ENCODE peak calls at places on chromosomes 5 and 9, in six cellular contexts. C, Z, P, F, N and W are unnamed samples.

GRCh38 chr5:71976449-71976848 is 130.8 kb upstream of the MAP1B start:
- DNase-seq in C (no peak), Z (no peak), P (no peak), F (no peak), N (no peak), W (no peak)

GRCh38 chr5:14071433-14071832 is 71.7 kb upstream of the TRIO start:
- DNase-seq in C (peak; percentile 53), Z (no peak), P (no peak), F (no peak), N (peak; percentile 21), W (no peak)

GRCh38 chr5:75640826-75641225 is 29.6 kb downstream of the ANKDD1B start:
- DNase-seq in C (peak; percentile 49), Z (no peak), P (no peak), F (no peak), N (no peak), W (no peak)

GRCh38 chr5:116583823-116584222 is 9.2 kb upstream of the SEMA6A start:
- DNase-seq in C (no peak), Z (no peak), P (no peak), F (no peak), N (no peak), W (no peak)

GRCh38 chr5:36877667-36878420 is 1.3 kb downstream of the NIPBL start:
- DNase-seq in C (peak; percentile 56), Z (no peak), P (peak; percentile 40), F (no peak), N (no peak), W (no peak)

GRCh38 chr5:98489021-98489420 is 284.4 kb upstream of the RGMB start:
- DNase-seq in C (no peak), Z (no peak), P (no peak), F (no peak), N (no peak), W (peak; percentile 76)

GRCh38 chr5:133341915-133342710 is 270.2 kb downstream of the FSTL4 start:
- DNase-seq in C (no peak), Z (no peak), P (no peak), F (no peak), N (no peak), W (no peak)

GRCh38 chr5:30600892-30601291 is 592.6 kb upstream of the CDH6 start:
- DNase-seq in C (no peak), Z (no peak), P (no peak), F (no peak), N (no peak), W (no peak)

GRCh38 chr5:173973614-173973969 is 15.4 kb upstream of the C5orf47 start:
- DNase-seq in C (peak; percentile 7), Z (no peak), P (no peak), F (no peak), N (no peak), W (no peak)

GRCh38 chr5:66222455-66222854 is 78.4 kb downstream of the SREK1 start:
- DNase-seq in C (peak; percentile 20), Z (no peak), P (no peak), F (no peak), N (no peak), W (no peak)

GRCh38 chr5:181223729-181224389 is 778 bp downstream of the TRIM41 start:
- DNase-seq in C (peak; percentile 49), Z (no peak), P (peak; percentile 60), F (no peak), N (no peak), W (no peak)

GRCh38 chr5:134029156-134029555 is 24.4 kb upstream of the VDAC1 start:
- DNase-seq in C (peak; percentile 96), Z (peak; percentile 98), P (no peak), F (no peak), N (peak; percentile 90), W (no peak)

GRCh38 chr9:8025532-8025931 is 226.0 kb upstream of the DMAC1 start:
- DNase-seq in C (peak; percentile 26), Z (peak; percentile 7), P (no peak), F (no peak), N (peak; percentile 43), W (no peak)

GRCh38 chr9:93079371-93079770 is 16.6 kb upstream of the CARD19 start:
- DNase-seq in C (no peak), Z (no peak), P (no peak), F (no peak), N (no peak), W (no peak)

GRCh38 chr5:175728885-175729828 is 71.3 kb downstream of the HRH2 start:
- DNase-seq in C (no peak), Z (no peak), P (no peak), F (no peak), N (no peak), W (no peak)

GRCh38 chr9:33202018-33202417 is 34.9 kb upstream of the B4GALT1 start:
- DNase-seq in C (no peak), Z (no peak), P (no peak), F (no peak), N (no peak), W (no peak)

GRCh38 chr5:173001229-173001841 is 17.8 kb downstream of the ATP6V0E1 start:
- DNase-seq in C (no peak), Z (no peak), P (no peak), F (no peak), N (no peak), W (no peak)

GRCh38 chr9:108708448-108708847 is 147.3 kb downstream of the ACTL7B start:
- DNase-seq in C (no peak), Z (no peak), P (no peak), F (peak; percentile 80), N (no peak), W (no peak)

GRCh38 chr9:5622019-5622418 is 6.9 kb upstream of the RIC1 start:
- DNase-seq in C (peak; percentile 91), Z (no peak), P (no peak), F (no peak), N (no peak), W (peak; percentile 51)

GRCh38 chr5:170226661-170227060 is 6.1 kb upstream of the C5orf58 start:
- DNase-seq in C (no peak), Z (no peak), P (no peak), F (no peak), N (no peak), W (no peak)

GRCh38 chr5:41661221-41661620 is 150.8 kb upstream of the PLCXD3 start:
- DNase-seq in C (no peak), Z (no peak), P (no peak), F (no peak), N (no peak), W (no peak)

GRCh38 chr5:11062379-11062778 is 301.3 kb upstream of the DAP start:
- DNase-seq in C (peak; percentile 66), Z (peak; percentile 37), P (no peak), F (no peak), N (no peak), W (no peak)

GRCh38 chr9:125074976-125075375 is 68.4 kb downstream of the SCAI start:
- DNase-seq in C (peak; percentile 66), Z (no peak), P (no peak), F (no peak), N (no peak), W (no peak)

GRCh38 chr9:109118802-109119438 is 827 bp downstream of the TMEM245 start:
- DNase-seq in C (peak; percentile 32), Z (no peak), P (peak; percentile 49), F (no peak), N (no peak), W (no peak)

GRCh38 chr5:163509288-163510040 is 4.0 kb downstream of the MAT2B start:
- DNase-seq in C (peak; percentile 51), Z (no peak), P (peak; percentile 52), F (no peak), N (no peak), W (no peak)

GRCh38 chr5:135262364-135262763 is 136.7 kb downstream of the MACROH2A1 start:
- DNase-seq in C (no peak), Z (no peak), P (no peak), F (no peak), N (no peak), W (no peak)

GRCh38 chr9:134991808-134992754 is 74.4 kb upstream of the FCN1 start:
- DNase-seq in C (no peak), Z (no peak), P (no peak), F (peak; percentile 7), N (no peak), W (no peak)

GRCh38 chr5:151684690-151685361 is 1.9 kb downstream of the SPARC start:
- DNase-seq in C (peak; percentile 96), Z (no peak), P (peak; percentile 34), F (no peak), N (peak; percentile 83), W (peak; percentile 94)

GRCh38 chr9:128987800-128988199 is 40.3 kb downstream of the NUP188 start:
- DNase-seq in C (peak; percentile 88), Z (no peak), P (no peak), F (no peak), N (peak; percentile 4), W (no peak)

GRCh38 chr9:20526500-20527319 is 95.6 kb downstream of the MLLT3 start:
- DNase-seq in C (peak; percentile 69), Z (peak; percentile 88), P (no peak), F (no peak), N (no peak), W (no peak)

GRCh38 chr5:39063037-39063436 is 11.2 kb downstream of the RICTOR start:
- DNase-seq in C (peak; percentile 40), Z (no peak), P (no peak), F (no peak), N (no peak), W (no peak)
- TF ChIP-seq CTCF in C (no peak), Z (no peak), P (no peak), F (no peak), N (no peak), W (no peak)

GRCh38 chr9:77011973-77012817 is 7.3 kb upstream of the FOXB2 start:
- DNase-seq in C (no peak), Z (no peak), P (peak; percentile 72), F (peak; percentile 42), N (no peak), W (no peak)
- H3K4me3 ChIP-seq in C (no peak overlapping the region), Z (peak overlapping the region; percentile 38), P (no peak overlapping the region), F (no peak overlapping the region), N (no peak overlapping the region), W (no peak overlapping the region)

GRCh38 chr5:6820851-6821479 is 107.7 kb downstream of the TENT4A start:
- DNase-seq in C (no peak), Z (no peak), P (peak; percentile 31), F (no peak), N (no peak), W (peak; percentile 15)
- TF ChIP-seq CTCF in C (peak; percentile 46), Z (peak; percentile 85), P (peak; percentile 50), F (peak; percentile 62), N (peak; percentile 61), W (peak; percentile 71)

GRCh38 chr5:56759521-56759920 is 55.8 kb upstream of the MAP3K1 start:
- DNase-seq in C (no peak), Z (no peak), P (no peak), F (no peak), N (no peak), W (no peak)

GRCh38 chr5:56761486-56761885 is 53.9 kb upstream of the MAP3K1 start:
- DNase-seq in C (no peak), Z (no peak), P (no peak), F (no peak), N (no peak), W (no peak)

GRCh38 chr5:56763182-56763581 is 52.2 kb upstream of the MAP3K1 start:
- DNase-seq in C (no peak), Z (no peak), P (no peak), F (no peak), N (no peak), W (no peak)

GRCh38 chr5:56763711-56764466 is 51.5 kb upstream of the MAP3K1 start:
- DNase-seq in C (peak; percentile 29), Z (no peak), P (no peak), F (no peak), N (no peak), W (no peak)

GRCh38 chr5:56760723-56761122 is 54.6 kb upstream of the MAP3K1 start:
- DNase-seq in C (no peak), Z (no peak), P (no peak), F (no peak), N (no peak), W (no peak)
- H3K4me3 ChIP-seq in C (no peak overlapping the region), Z (no peak overlapping the region), P (no peak overlapping the region), F (no peak overlapping the region), N (no peak overlapping the region), W (no peak overlapping the region)